ENCODE peak calls at places on chromosomes 16 and 17, in five cellular contexts. A is T-helper 17 cell, K is dorsolateral prefrontal cortex, Y is AG04450, Z is kidney glomerular epithelial cell. H is an unnamed sample.

GRCh38 chr16:17947637-17948036 is 388.9 kb downstream of the NPIPA8 start:
- DNase-seq in A (no peak), Y (no peak), Z (no peak), K (no peak), H (no peak)

GRCh38 chr16:84054916-84055315 is 12.3 kb upstream of the SLC38A8 start:
- DNase-seq in A (no peak), K (no peak), Y (no peak), Z (no peak), H (no peak)

GRCh38 chr16:35195173-35195863 is 1735.9 kb downstream of the TP53TG3F start:
- DNase-seq in Z (no peak), K (no peak), Y (no peak), A (no peak), H (no peak)

GRCh38 chr16:19696312-19696711 is 21.7 kb downstream of the KNOP1 start:
- DNase-seq in Y (peak; percentile 67), Z (peak; percentile 9), A (no peak), K (no peak), H (peak; percentile 92)

GRCh38 chr16:11236855-11237254 is 19.1 kb downstream of the SOCS1 start:
- DNase-seq in Y (no peak), A (no peak), K (no peak), Z (no peak), H (no peak)

GRCh38 chr17:7496470-7497227 is 12.5 kb downstream of the POLR2A start:
- DNase-seq in K (no peak), A (no peak), Z (no peak), Y (no peak), H (no peak)

GRCh38 chr17:58200024-58200633 is 7.6 kb downstream of the EPX start:
- DNase-seq in Z (peak; percentile 30), Y (no peak), K (no peak), A (peak; percentile 50), H (peak; percentile 18)

GRCh38 chr17:74807925-74808324 is 31.8 kb upstream of the NAT9 start:
- DNase-seq in Z (no peak), A (no peak), Y (no peak), K (no peak), H (no peak)

GRCh38 chr16:89602273-89602951 is 11.0 kb upstream of the DPEP1 start:
- DNase-seq in A (no peak), K (peak; percentile 85), Z (peak; percentile 100), Y (peak; percentile 72), H (peak; percentile 86)

GRCh38 chr17:55911186-55911585 is 160.3 kb downstream of the PCTP start:
- DNase-seq in Y (no peak), A (no peak), Z (no peak), K (no peak), H (no peak)

GRCh38 chr17:82049521-82049971 is 2.1 kb downstream of the RFNG start:
- DNase-seq in A (no peak), K (no peak), Y (no peak), Z (no peak), H (no peak)

GRCh38 chr16:26651884-26652283 is 414.8 kb upstream of the C16orf82 start:
- DNase-seq in Y (no peak), K (no peak), A (no peak), Z (no peak), H (no peak)

GRCh38 chr16:82657239-82657638 is 30.5 kb downstream of the CDH13 start:
- DNase-seq in K (no peak), Y (no peak), Z (no peak), A (no peak), H (no peak)

GRCh38 chr17:80960037-80960796 is 31.4 kb upstream of the CHMP6 start:
- DNase-seq in A (no peak), Z (no peak), Y (no peak), K (no peak), H (no peak)

GRCh38 chr17:74566132-74566753 is 1.1 kb downstream of the CD300H start:
- DNase-seq in A (no peak), K (no peak), Y (no peak), Z (no peak), H (peak; percentile 14)

GRCh38 chr17:36014946-36015345 is 2.8 kb downstream of the CCL23 start:
- DNase-seq in Y (no peak), K (no peak), Z (no peak), A (no peak), H (no peak)

GRCh38 chr16:28494141-28494851 is at the start of gene APOBR:
- DNase-seq in K (no peak), A (peak; percentile 73), Z (no peak), Y (no peak), H (no peak)

GRCh38 chr17:37744961-37745800 is at the start of gene HNF1B:
- DNase-seq in Y (no peak), K (no peak), A (no peak), Z (peak; percentile 84), H (peak; percentile 83)

GRCh38 chr17:50274142-50274944 is at the start of gene TMEM92:
- DNase-seq in K (no peak), Z (no peak), Y (no peak), A (no peak), H (no peak)

GRCh38 chr17:10089221-10089799 is 109.1 kb downstream of the GAS7 start:
- DNase-seq in Y (no peak), A (no peak), Z (no peak), K (no peak), H (no peak)

GRCh38 chr17:38674013-38674748 is 576 bp downstream of the EPOP start:
- DNase-seq in A (no peak), Z (no peak), Y (no peak), K (no peak), H (no peak)

GRCh38 chr17:66716236-66717026 is 118.5 kb upstream of the CACNG5 start:
- DNase-seq in A (no peak), Z (no peak), K (peak; percentile 64), Y (no peak), H (no peak)

GRCh38 chr16:4767872-4768548 is 1.0 kb upstream of the ZNF500 start:
- DNase-seq in A (no peak), Y (no peak), K (no peak), Z (no peak), H (peak; percentile 39)

GRCh38 chr16:8547756-8548155 is 42.6 kb downstream of the TMEM114 start:
- DNase-seq in Z (no peak), A (no peak), Y (no peak), K (no peak), H (no peak)

GRCh38 chr17:17823433-17824118 is 13.2 kb downstream of the SREBF1 start:
- DNase-seq in A (peak; percentile 73), K (peak; percentile 91), Z (no peak), Y (no peak), H (no peak)

GRCh38 chr17:37530420-37530819 is 40.7 kb downstream of the DUSP14 start:
- DNase-seq in Z (no peak), A (no peak), K (no peak), Y (no peak), H (no peak)

GRCh38 chr16:1096164-1097082 is at the start of gene C1QTNF8:
- DNase-seq in Z (no peak), A (no peak), K (no peak), Y (no peak), H (no peak)

GRCh38 chr16:11218324-11218962 is 37.6 kb downstream of the SOCS1 start:
- DNase-seq in K (no peak), Y (no peak), Z (no peak), A (no peak), H (no peak)

GRCh38 chr17:76458580-76459490 is 5.9 kb upstream of the UBE2O start:
- DNase-seq in Z (peak; percentile 31), Y (no peak), K (no peak), A (no peak), H (peak; percentile 48)

GRCh38 chr17:51802544-51802943 is 356.0 kb downstream of the CA10 start:
- DNase-seq in A (no peak), Z (no peak), K (no peak), Y (no peak), H (no peak)

GRCh38 chr17:64092952-64093451 is 36.9 kb downstream of the ERN1 start:
- DNase-seq in Y (no peak), K (no peak), Z (no peak), A (no peak), H (no peak)

GRCh38 chr17:75970011-75970523 is 8.9 kb downstream of the ACOX1 start:
- DNase-seq in Z (no peak), Y (no peak), A (no peak), K (no peak), H (no peak)

GRCh38 chr16:54411555-54411954 is 125.0 kb upstream of the IRX3 start:
- DNase-seq in A (no peak), K (no peak), Z (no peak), Y (no peak), H (no peak)

GRCh38 chr17:60086822-60087591 is 8.3 kb upstream of the HEATR6 start:
- DNase-seq in Y (no peak), Z (no peak), A (no peak), K (no peak), H (no peak)

GRCh38 chr17:81869221-81870154 is 1.6 kb downstream of the ARHGDIA start:
- DNase-seq in K (no peak), Z (no peak), A (peak; percentile 38), Y (no peak), H (no peak)

GRCh38 chr16:69833791-69834282 is 71.7 kb downstream of the WWP2 start:
- DNase-seq in A (no peak), Z (no peak), Y (no peak), K (no peak), H (peak; percentile 40)

H was measured in renal cortical epithelial cell.